ENCODE peak calls at places on chromosomes 12 and 14, in ten cellular contexts. Y is upper lobe of left lung, X is transverse colon, H is stomach, W is GM12891, L is GM12878, K is suprapubic skin, R is breast epithelium, J is sigmoid colon, F is vagina. T is an unnamed sample.

GRCh38 chr12:47100146-47100545 is 20.4 kb upstream of the AMIGO2 start:
- DNase-seq in Y (no peak), X (no peak), H (no peak), W (no peak), L (no peak), K (no peak), R (no peak), J (no peak), F (no peak), T (no peak)

GRCh38 chr12:6044082-6044481 is 80.4 kb downstream of the VWF start:
- DNase-seq in Y (no peak), X (no peak), H (no peak), W (no peak), L (no peak), K (no peak), R (no peak), J (no peak), F (no peak), T (no peak)

GRCh38 chr14:22837059-22837749 is 819 bp downstream of the MMP14 start:
- DNase-seq in Y (no peak), X (peak), H (peak), W (no peak), L (no peak), K (peak), R (no peak), J (peak), F (no peak), T (no peak)

GRCh38 chr12:109718390-109718789 is 4.8 kb downstream of the FAM222A start:
- DNase-seq in Y (no peak), X (no peak), H (no peak), W (no peak), L (no peak), K (no peak), R (no peak), J (no peak), F (no peak), T (no peak)

GRCh38 chr14:75184447-75184846 is 8.0 kb upstream of the TMED10 start:
- DNase-seq in Y (no peak), X (no peak), H (no peak), W (no peak), L (peak), K (no peak), R (no peak), J (no peak), F (no peak), T (no peak)

GRCh38 chr12:104877107-104877705 is 80.9 kb downstream of the SLC41A2 start:
- DNase-seq in Y (peak), X (peak), H (peak), W (no peak), L (no peak), K (no peak), R (no peak), J (no peak), F (no peak), T (no peak)

GRCh38 chr14:105138551-105139111 is 29.9 kb downstream of the JAG2 start:
- DNase-seq in Y (no peak), X (no peak), H (no peak), W (no peak), L (no peak), K (peak), R (no peak), J (peak), F (no peak), T (no peak)

GRCh38 chr14:95318399-95318834 is 1.3 kb downstream of the CLMN start:
- DNase-seq in Y (no peak), X (peak), H (no peak), W (no peak), L (no peak), K (no peak), R (peak), J (no peak), F (no peak), T (no peak)

GRCh38 chr12:59067068-59067467 is 146.8 kb upstream of the LRIG3 start:
- DNase-seq in Y (no peak), X (no peak), H (no peak), W (no peak), L (no peak), K (no peak), R (no peak), J (no peak), F (no peak), T (no peak)

GRCh38 chr12:15164997-15165659 is 56.1 kb downstream of the RERG start:
- DNase-seq in Y (no peak), X (no peak), H (no peak), W (no peak), L (no peak), K (no peak), R (no peak), J (peak), F (no peak), T (no peak)

GRCh38 chr14:95185452-95186392 is 28.4 kb upstream of the DICER1 start:
- DNase-seq in Y (peak), X (peak), H (peak), W (no peak), L (no peak), K (no peak), R (no peak), J (peak), F (no peak), T (no peak)

GRCh38 chr12:57470286-57470969 is 9.2 kb downstream of the ARHGAP9 start:
- DNase-seq in Y (no peak), X (no peak), H (no peak), W (no peak), L (no peak), K (no peak), R (no peak), J (no peak), F (no peak), T (no peak)

GRCh38 chr12:76688627-76689026 is 75.3 kb upstream of the ZDHHC17 start:
- DNase-seq in Y (no peak), X (no peak), H (no peak), W (no peak), L (no peak), K (no peak), R (no peak), J (no peak), F (no peak), T (no peak)

GRCh38 chr12:2311001-2311778 is 258.4 kb downstream of the CACNA1C start:
- DNase-seq in Y (no peak), X (no peak), H (no peak), W (no peak), L (no peak), K (no peak), R (no peak), J (no peak), F (no peak), T (no peak)

GRCh38 chr14:92439551-92440344 is 73.8 kb upstream of the RIN3 start:
- DNase-seq in Y (no peak), X (no peak), H (no peak), W (no peak), L (no peak), K (no peak), R (peak), J (no peak), F (no peak), T (no peak)

GRCh38 chr12:62919827-62920226 is 15.1 kb downstream of the PPM1H start:
- DNase-seq in Y (no peak), X (no peak), H (peak), W (no peak), L (no peak), K (no peak), R (no peak), J (no peak), F (no peak), T (no peak)

GRCh38 chr12:108729612-108730336 is 1.5 kb downstream of the CORO1C start:
- DNase-seq in Y (no peak), X (no peak), H (no peak), W (no peak), L (no peak), K (no peak), R (no peak), J (no peak), F (no peak), T (no peak)

GRCh38 chr14:55125403-55125802 is 3.6 kb upstream of the LGALS3 start:
- DNase-seq in Y (peak), X (peak), H (peak), W (no peak), L (no peak), K (no peak), R (no peak), J (no peak), F (peak), T (no peak)

GRCh38 chr12:6539276-6540134 is 5.2 kb downstream of the GAPDH start:
- DNase-seq in Y (no peak), X (no peak), H (no peak), W (no peak), L (no peak), K (no peak), R (no peak), J (peak), F (no peak), T (no peak)

GRCh38 chr12:38490941-38491340 is 174.4 kb downstream of the ALG10B start:
- DNase-seq in Y (no peak), X (no peak), H (no peak), W (no peak), L (no peak), K (no peak), R (no peak), J (no peak), F (no peak), T (no peak)

GRCh38 chr14:35223927-35224326 is 68.3 kb upstream of the PSMA6 start:
- DNase-seq in Y (no peak), X (no peak), H (no peak), W (no peak), L (no peak), K (no peak), R (no peak), J (no peak), F (no peak), T (no peak)

GRCh38 chr12:14981049-14981448 is 8.2 kb downstream of the PDE6H start:
- DNase-seq in Y (peak), X (no peak), H (no peak), W (no peak), L (no peak), K (no peak), R (no peak), J (no peak), F (no peak), T (no peak)

GRCh38 chr14:49686425-49686824 is 1.6 kb downstream of the POLE2 start:
- DNase-seq in Y (no peak), X (no peak), H (no peak), W (no peak), L (no peak), K (no peak), R (no peak), J (no peak), F (no peak), T (no peak)

GRCh38 chr14:49688701-49689030 is 652 bp upstream of the POLE2 start:
- DNase-seq in Y (no peak), X (no peak), H (no peak), W (no peak), L (no peak), K (no peak), R (no peak), J (no peak), F (no peak), T (no peak)

GRCh38 chr14:49692191-49692757 is 646 bp upstream of the KLHDC1 start:
- DNase-seq in Y (no peak), X (no peak), H (no peak), W (no peak), L (no peak), K (no peak), R (no peak), J (no peak), F (no peak), T (no peak)

GRCh38 chr14:49691031-49691430 is 1.9 kb upstream of the KLHDC1 start:
- DNase-seq in Y (no peak), X (no peak), H (no peak), W (no peak), L (no peak), K (no peak), R (no peak), J (no peak), F (no peak), T (no peak)

DNA sequence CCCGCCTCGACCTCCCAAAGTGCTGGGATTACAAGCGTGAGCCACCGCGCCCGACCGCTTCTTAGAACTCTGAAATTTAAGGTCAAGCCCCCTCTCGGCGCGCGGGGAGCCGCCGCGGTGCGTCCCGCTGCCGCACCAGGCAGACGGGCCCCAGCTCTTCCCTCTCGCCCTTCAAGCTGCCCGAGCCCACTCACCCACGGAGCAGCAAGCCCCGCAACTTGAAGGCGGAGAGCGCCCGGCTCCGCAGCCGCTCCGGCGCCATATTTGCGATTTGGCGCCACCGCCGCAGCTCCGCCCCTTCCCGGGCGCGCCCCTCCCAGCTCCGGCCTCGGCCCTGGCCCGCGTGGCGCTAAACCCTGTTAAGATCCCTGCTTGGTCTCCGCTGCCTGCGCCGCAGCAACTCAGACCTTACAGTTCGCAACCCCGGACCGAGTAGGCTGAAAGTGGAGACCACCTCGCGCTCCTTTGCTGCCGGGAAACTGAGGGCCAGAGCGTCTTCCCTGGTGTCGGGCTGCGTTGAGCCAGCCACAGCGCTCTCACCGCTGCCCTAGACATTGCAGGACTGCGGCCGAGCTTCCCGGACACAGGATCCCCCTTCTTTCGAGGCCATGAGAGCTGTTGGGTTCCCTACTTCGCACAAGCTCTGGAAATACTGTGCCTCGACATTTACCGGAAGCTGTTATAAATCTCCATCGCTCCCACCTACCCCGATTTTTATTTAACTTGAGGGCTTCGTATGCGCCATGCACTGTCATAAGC is at the start of gene POLE2:
- DNase-seq in Y (peak), X (peak), H (peak), W (peak), L (no peak), K (peak), R (peak), J (peak), F (no peak), T (peak)
- TF ChIP-seq POLR2A in Y (no peak), X (peak), H (no peak), W (peak), L (peak), K (no peak), R (no peak), J (no peak), F (no peak), T (peak)

DNA sequence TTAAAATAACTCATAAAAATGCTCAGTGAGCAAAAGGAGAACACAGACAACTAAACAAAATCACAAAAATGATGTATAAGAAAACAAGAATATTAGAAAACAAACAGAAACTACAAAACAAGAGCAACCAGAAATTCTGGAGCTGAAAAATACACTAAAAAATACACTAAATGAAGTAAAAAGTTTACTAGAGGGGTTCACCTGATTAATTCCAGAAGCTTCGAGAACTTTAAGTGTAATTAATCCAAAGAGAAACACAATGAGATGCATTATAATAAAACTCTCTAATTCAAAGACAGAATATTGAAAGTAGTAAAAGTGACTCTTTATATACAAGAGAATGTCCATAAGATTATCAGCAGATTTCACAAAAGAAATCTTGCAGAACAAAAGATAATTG is 558.4 kb downstream of the CCER1 start:
- DNase-seq in Y (no peak), X (no peak), H (no peak), W (no peak), L (no peak), K (no peak), R (no peak), J (no peak), F (no peak), T (no peak)
- TF ChIP-seq POLR2AphosphoS5 in Y (no peak), X (no peak), H (no peak), W (no peak), L (no peak), K (no peak), R (no peak), J (no peak), F (no peak), T (no peak)

GRCh38 chr14:68786491-68787234 is 6.2 kb downstream of the ZFP36L1 start:
- DNase-seq in Y (no peak), X (no peak), H (peak), W (no peak), L (no peak), K (peak), R (peak), J (peak), F (no peak), T (no peak)
- TF ChIP-seq POLR2A in Y (no peak), X (peak), H (no peak), W (no peak), L (peak), K (no peak), R (no peak), J (no peak), F (no peak), T (peak)

GRCh38 chr12:92136883-92137582 is 8.6 kb downstream of the BTG1 start:
- DNase-seq in Y (no peak), X (no peak), H (no peak), W (no peak), L (no peak), K (no peak), R (no peak), J (no peak), F (no peak), T (no peak)

GRCh38 chr12:92133166-92133565 is 12.5 kb downstream of the BTG1 start:
- DNase-seq in Y (no peak), X (no peak), H (no peak), W (no peak), L (no peak), K (no peak), R (no peak), J (no peak), F (no peak), T (no peak)

GRCh38 chr12:92136021-92136735 is 9.5 kb downstream of the BTG1 start:
- DNase-seq in Y (no peak), X (no peak), H (no peak), W (no peak), L (no peak), K (no peak), R (no peak), J (no peak), F (no peak), T (no peak)

GRCh38 chr12:92133795-92134637 is 11.6 kb downstream of the BTG1 start:
- DNase-seq in Y (no peak), X (no peak), H (no peak), W (no peak), L (no peak), K (no peak), R (no peak), J (no peak), F (no peak), T (no peak)

DNA sequence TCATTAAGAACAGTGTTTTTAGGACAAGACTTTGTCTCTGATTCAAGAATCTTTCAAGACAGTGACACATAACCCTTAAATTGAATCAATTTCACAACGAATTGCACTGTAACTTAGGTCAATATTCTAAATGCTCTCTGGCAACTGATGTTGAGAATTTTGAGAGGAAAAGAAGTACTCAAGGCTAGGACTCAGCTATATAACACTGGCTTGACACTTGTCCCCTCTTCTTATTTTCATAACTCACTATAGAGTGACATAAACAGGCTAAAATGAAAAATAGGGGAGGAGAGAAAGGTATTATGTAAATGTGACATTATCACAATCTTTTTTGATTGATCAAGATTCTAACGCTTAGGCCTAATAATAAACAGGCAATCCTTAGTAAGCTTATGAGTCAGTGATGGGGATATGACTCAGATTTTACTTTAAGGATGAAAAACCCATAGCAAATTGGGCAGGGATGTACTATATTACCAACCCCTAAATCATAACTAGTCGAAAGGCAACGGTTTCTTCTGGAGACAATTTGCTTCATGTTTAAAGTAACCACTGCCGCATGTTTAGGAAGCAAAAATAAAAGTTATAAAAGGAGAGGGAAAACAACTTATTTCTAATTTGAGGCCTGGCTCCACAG is 10.9 kb downstream of the BTG1 start:
- DNase-seq in Y (no peak), X (no peak), H (no peak), W (no peak), L (no peak), K (no peak), R (no peak), J (no peak), F (no peak), T (no peak)
- TF ChIP-seq POLR2AphosphoS5 in Y (no peak), X (no peak), H (no peak), W (no peak), L (no peak), K (no peak), R (no peak), J (no peak), F (no peak), T (no peak)

DNA sequence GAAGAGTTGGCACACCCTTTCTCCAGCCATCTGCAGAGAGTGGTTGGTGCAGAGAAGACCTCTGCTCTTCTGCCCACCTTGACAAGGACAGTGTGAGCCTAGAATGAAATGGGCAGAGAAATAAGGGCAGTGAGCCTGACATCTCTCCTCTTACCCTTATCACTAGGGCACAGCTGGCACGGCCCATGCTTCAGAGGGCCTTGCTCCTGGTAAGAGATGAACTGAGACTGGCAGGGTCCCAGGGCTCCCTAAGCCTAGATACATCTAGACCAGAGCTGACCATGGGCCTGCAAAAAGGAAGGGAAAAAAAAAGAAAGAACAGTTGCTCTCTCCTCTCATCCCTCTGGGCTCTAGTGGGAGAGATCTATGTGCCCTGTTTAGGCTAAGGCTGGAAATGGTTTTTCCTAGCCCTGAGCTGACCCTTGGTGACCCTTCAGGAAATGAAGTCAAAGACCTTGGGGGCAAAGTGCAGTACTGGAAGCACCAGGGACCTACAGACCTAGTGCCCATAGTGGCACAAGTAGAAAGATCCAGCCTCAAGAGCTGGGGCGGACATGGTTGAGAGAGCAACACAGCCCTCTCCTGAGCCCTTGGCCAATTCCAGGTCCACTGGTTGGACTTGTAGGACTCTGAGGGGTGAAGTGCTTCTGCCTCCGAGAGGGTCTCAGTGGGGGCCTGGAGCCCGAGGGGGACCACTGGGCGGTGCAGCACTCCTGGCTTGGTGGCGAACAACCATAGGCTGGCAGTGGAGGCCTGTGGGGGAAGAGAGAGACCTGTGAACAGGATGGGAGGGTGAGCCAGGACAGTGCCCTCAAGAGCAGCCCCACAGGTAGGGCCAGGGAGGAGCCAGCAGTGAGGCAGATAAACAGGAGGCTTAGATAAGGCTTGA is 22.0 kb downstream of the PRPF40B start:
- DNase-seq in Y (no peak), X (no peak), H (no peak), W (no peak), L (no peak), K (no peak), R (no peak), J (no peak), F (no peak), T (no peak)
- TF ChIP-seq POLR2A in Y (no peak), X (no peak), H (no peak), W (no peak), L (no peak), K (no peak), R (no peak), J (no peak), F (no peak), T (no peak)